ENCODE peak calls at places on chromosomes 2 and 18, in ten cellular contexts. One of them, this sample, is unnamed.

GRCh38 chr18:58195278-58195721 is 151.3 kb downstream of the NEDD4L start:
- DNase-seq in activated effector memory CD4-positive, alpha-beta T cell treated with Interleukin-2 at 50 U/mL for 16 hours: peak; percentile 7
- DNase-seq in cerebellar cortex: peak; percentile 89
- DNase-seq in aorta: peak; percentile 47
- DNase-seq in MCF 10A: peak; percentile 38
- DNase-seq in EH: no peak
- DNase-seq in T-cell: no peak
- DNase-seq in Kasumi-1: peak; percentile 7
- DNase-seq in occipital lobe: peak; percentile 61
- DNase-seq in T-helper 2 cell: no peak
- DNase-seq in this sample: no peak

GRCh38 chr2:42601076-42601475 is 32.6 kb downstream of the MTA3 start:
- DNase-seq in activated effector memory CD4-positive, alpha-beta T cell treated with Interleukin-2 at 50 U/mL for 16 hours: no peak
- DNase-seq in cerebellar cortex: no peak
- DNase-seq in aorta: no peak
- DNase-seq in MCF 10A: no peak
- DNase-seq in EH: peak; percentile 10
- DNase-seq in T-cell: no peak
- DNase-seq in Kasumi-1: no peak
- DNase-seq in occipital lobe: no peak
- DNase-seq in T-helper 2 cell: no peak
- DNase-seq in this sample: no peak

GRCh38 chr2:181575024-181575649 is 81.8 kb downstream of the CERKL start:
- DNase-seq in activated effector memory CD4-positive, alpha-beta T cell treated with Interleukin-2 at 50 U/mL for 16 hours: no peak
- DNase-seq in cerebellar cortex: peak; percentile 82
- DNase-seq in aorta: no peak
- DNase-seq in MCF 10A: no peak
- DNase-seq in EH: no peak
- DNase-seq in T-cell: no peak
- DNase-seq in Kasumi-1: peak; percentile 65
- DNase-seq in occipital lobe: no peak
- DNase-seq in T-helper 2 cell: no peak
- DNase-seq in this sample: peak; percentile 39

GRCh38 chr18:12057419-12058039 is 36.1 kb upstream of the ANKRD62 start:
- DNase-seq in activated effector memory CD4-positive, alpha-beta T cell treated with Interleukin-2 at 50 U/mL for 16 hours: no peak
- DNase-seq in cerebellar cortex: no peak
- DNase-seq in aorta: no peak
- DNase-seq in MCF 10A: no peak
- DNase-seq in EH: no peak
- DNase-seq in T-cell: no peak
- DNase-seq in Kasumi-1: no peak
- DNase-seq in occipital lobe: no peak
- DNase-seq in T-helper 2 cell: no peak
- DNase-seq in this sample: no peak

GRCh38 chr2:186780701-186781316 is 68.2 kb downstream of the ZSWIM2 start:
- DNase-seq in activated effector memory CD4-positive, alpha-beta T cell treated with Interleukin-2 at 50 U/mL for 16 hours: no peak
- DNase-seq in cerebellar cortex: peak; percentile 69
- DNase-seq in aorta: no peak
- DNase-seq in MCF 10A: peak; percentile 50
- DNase-seq in EH: peak; percentile 24
- DNase-seq in T-cell: no peak
- DNase-seq in Kasumi-1: peak; percentile 28
- DNase-seq in occipital lobe: no peak
- DNase-seq in T-helper 2 cell: no peak
- DNase-seq in this sample: no peak

GRCh38 chr2:171315781-171316180 is 118.0 kb downstream of the METTL8 start:
- DNase-seq in activated effector memory CD4-positive, alpha-beta T cell treated with Interleukin-2 at 50 U/mL for 16 hours: no peak
- DNase-seq in cerebellar cortex: peak; percentile 13
- DNase-seq in aorta: no peak
- DNase-seq in MCF 10A: no peak
- DNase-seq in EH: no peak
- DNase-seq in T-cell: no peak
- DNase-seq in Kasumi-1: no peak
- DNase-seq in occipital lobe: no peak
- DNase-seq in T-helper 2 cell: no peak
- DNase-seq in this sample: no peak

GRCh38 chr2:27018142-27018541 is 14.6 kb upstream of the TMEM214 start:
- DNase-seq in activated effector memory CD4-positive, alpha-beta T cell treated with Interleukin-2 at 50 U/mL for 16 hours: no peak
- DNase-seq in cerebellar cortex: no peak
- DNase-seq in aorta: no peak
- DNase-seq in MCF 10A: no peak
- DNase-seq in EH: no peak
- DNase-seq in T-cell: no peak
- DNase-seq in Kasumi-1: no peak
- DNase-seq in occipital lobe: no peak
- DNase-seq in T-helper 2 cell: no peak
- DNase-seq in this sample: no peak

GRCh38 chr2:217418090-217418489 is 558.2 kb upstream of the TNP1 start:
- DNase-seq in activated effector memory CD4-positive, alpha-beta T cell treated with Interleukin-2 at 50 U/mL for 16 hours: no peak
- DNase-seq in cerebellar cortex: no peak
- DNase-seq in aorta: no peak
- DNase-seq in MCF 10A: no peak
- DNase-seq in EH: peak; percentile 94
- DNase-seq in T-cell: no peak
- DNase-seq in Kasumi-1: no peak
- DNase-seq in occipital lobe: no peak
- DNase-seq in T-helper 2 cell: no peak
- DNase-seq in this sample: no peak

GRCh38 chr2:82599021-82599420 is 1860.1 kb downstream of the SUCLG1 start:
- DNase-seq in activated effector memory CD4-positive, alpha-beta T cell treated with Interleukin-2 at 50 U/mL for 16 hours: no peak
- DNase-seq in cerebellar cortex: no peak
- DNase-seq in aorta: no peak
- DNase-seq in MCF 10A: no peak
- DNase-seq in EH: no peak
- DNase-seq in T-cell: no peak
- DNase-seq in Kasumi-1: no peak
- DNase-seq in occipital lobe: no peak
- DNase-seq in T-helper 2 cell: no peak
- DNase-seq in this sample: no peak

GRCh38 chr2:62361964-62362363 is 144.0 kb downstream of the TMEM17 start:
- DNase-seq in activated effector memory CD4-positive, alpha-beta T cell treated with Interleukin-2 at 50 U/mL for 16 hours: no peak
- DNase-seq in cerebellar cortex: no peak
- DNase-seq in aorta: no peak
- DNase-seq in MCF 10A: no peak
- DNase-seq in EH: no peak
- DNase-seq in T-cell: no peak
- DNase-seq in Kasumi-1: no peak
- DNase-seq in occipital lobe: no peak
- DNase-seq in T-helper 2 cell: no peak
- DNase-seq in this sample: no peak

GRCh38 chr18:11661430-11661829 is 27.6 kb upstream of the GNAL start:
- DNase-seq in activated effector memory CD4-positive, alpha-beta T cell treated with Interleukin-2 at 50 U/mL for 16 hours: no peak
- DNase-seq in cerebellar cortex: no peak
- DNase-seq in aorta: no peak
- DNase-seq in MCF 10A: peak; percentile 36
- DNase-seq in EH: no peak
- DNase-seq in T-cell: no peak
- DNase-seq in Kasumi-1: no peak
- DNase-seq in occipital lobe: no peak
- DNase-seq in T-helper 2 cell: no peak
- DNase-seq in this sample: no peak

GRCh38 chr2:233816334-233816733 is 38.0 kb downstream of the HJURP start:
- DNase-seq in activated effector memory CD4-positive, alpha-beta T cell treated with Interleukin-2 at 50 U/mL for 16 hours: no peak
- DNase-seq in cerebellar cortex: no peak
- DNase-seq in aorta: no peak
- DNase-seq in MCF 10A: no peak
- DNase-seq in EH: peak; percentile 15
- DNase-seq in T-cell: no peak
- DNase-seq in Kasumi-1: no peak
- DNase-seq in occipital lobe: no peak
- DNase-seq in T-helper 2 cell: no peak
- DNase-seq in this sample: no peak

GRCh38 chr2:8115966-8116365 is 565.9 kb upstream of the ID2 start:
- DNase-seq in activated effector memory CD4-positive, alpha-beta T cell treated with Interleukin-2 at 50 U/mL for 16 hours: no peak
- DNase-seq in cerebellar cortex: no peak
- DNase-seq in aorta: no peak
- DNase-seq in MCF 10A: no peak
- DNase-seq in EH: peak; percentile 65
- DNase-seq in T-cell: no peak
- DNase-seq in Kasumi-1: no peak
- DNase-seq in occipital lobe: no peak
- DNase-seq in T-helper 2 cell: no peak
- DNase-seq in this sample: no peak

GRCh38 chr2:237673130-237673921 is 45.9 kb downstream of the LRRFIP1 start:
- DNase-seq in activated effector memory CD4-positive, alpha-beta T cell treated with Interleukin-2 at 50 U/mL for 16 hours: peak; percentile 73
- DNase-seq in cerebellar cortex: no peak
- DNase-seq in aorta: peak; percentile 89
- DNase-seq in MCF 10A: peak; percentile 79
- DNase-seq in EH: peak; percentile 53
- DNase-seq in T-cell: peak; percentile 93
- DNase-seq in Kasumi-1: peak; percentile 74
- DNase-seq in occipital lobe: peak; percentile 52
- DNase-seq in T-helper 2 cell: peak; percentile 65
- DNase-seq in this sample: peak; percentile 65

GRCh38 chr2:72109904-72110303 is 37.8 kb downstream of the CYP26B1 start:
- DNase-seq in activated effector memory CD4-positive, alpha-beta T cell treated with Interleukin-2 at 50 U/mL for 16 hours: no peak
- DNase-seq in cerebellar cortex: no peak
- DNase-seq in aorta: no peak
- DNase-seq in MCF 10A: no peak
- DNase-seq in EH: no peak
- DNase-seq in T-cell: no peak
- DNase-seq in Kasumi-1: no peak
- DNase-seq in occipital lobe: no peak
- DNase-seq in T-helper 2 cell: no peak
- DNase-seq in this sample: no peak

GRCh38 chr18:72867721-72868665 is at the start of gene NETO1:
- DNase-seq in activated effector memory CD4-positive, alpha-beta T cell treated with Interleukin-2 at 50 U/mL for 16 hours: no peak
- DNase-seq in cerebellar cortex: no peak
- DNase-seq in aorta: no peak
- DNase-seq in MCF 10A: no peak
- DNase-seq in EH: peak; percentile 21
- DNase-seq in T-cell: no peak
- DNase-seq in Kasumi-1: no peak
- DNase-seq in occipital lobe: no peak
- DNase-seq in T-helper 2 cell: no peak
- DNase-seq in this sample: peak; percentile 72

GRCh38 chr18:62027914-62028520 is 135.2 kb upstream of the RNF152 start:
- DNase-seq in activated effector memory CD4-positive, alpha-beta T cell treated with Interleukin-2 at 50 U/mL for 16 hours: no peak
- DNase-seq in cerebellar cortex: no peak
- DNase-seq in aorta: no peak
- DNase-seq in MCF 10A: no peak
- DNase-seq in EH: no peak
- DNase-seq in T-cell: no peak
- DNase-seq in Kasumi-1: no peak
- DNase-seq in occipital lobe: no peak
- DNase-seq in T-helper 2 cell: no peak
- DNase-seq in this sample: no peak

GRCh38 chr2:47237375-47238357 is 82.6 kb upstream of the STPG4 start:
- DNase-seq in activated effector memory CD4-positive, alpha-beta T cell treated with Interleukin-2 at 50 U/mL for 16 hours: no peak
- DNase-seq in cerebellar cortex: no peak
- DNase-seq in aorta: peak; percentile 89
- DNase-seq in MCF 10A: no peak
- DNase-seq in EH: peak; percentile 75
- DNase-seq in T-cell: no peak
- DNase-seq in Kasumi-1: no peak
- DNase-seq in occipital lobe: no peak
- DNase-seq in T-helper 2 cell: no peak
- DNase-seq in this sample: no peak

This sample was measured in glutamatergic neuron.